ENCODE peak calls at places on chromosomes 11 and 22, in five cellular contexts. One of them, this sample, is unnamed.

GRCh38 chr11:57493507-57494503 is 21.7 kb downstream of the SLC43A1 start:
- DNase-seq in A549: peak; percentile 73
- DNase-seq in H1: peak; percentile 93
- DNase-seq in K562: peak; percentile 76
- DNase-seq in GM12878: no peak
- DNase-seq in this sample: peak; percentile 73

GRCh38 chr11:28820296-28820989 is 712.3 kb downstream of the METTL15 start:
- DNase-seq in A549: no peak
- DNase-seq in H1: no peak
- DNase-seq in GM12878: no peak
- DNase-seq in K562: no peak
- DNase-seq in this sample: no peak

GRCh38 chr11:563812-564578 is 3.2 kb downstream of the RASSF7 start:
- DNase-seq in K562: no peak
- DNase-seq in GM12878: no peak
- DNase-seq in A549: no peak
- DNase-seq in H1: no peak
- DNase-seq in this sample: no peak

GRCh38 chr11:64060861-64061444 is 25.2 kb downstream of the FLRT1 start:
- DNase-seq in K562: peak; percentile 89
- DNase-seq in A549: peak; percentile 34
- DNase-seq in H1: peak; percentile 89
- DNase-seq in GM12878: no peak
- DNase-seq in this sample: no peak

GRCh38 chr22:31926969-31927368 is 17.4 kb upstream of the YWHAH start:
- DNase-seq in H1: peak; percentile 53
- DNase-seq in GM12878: no peak
- DNase-seq in A549: no peak
- DNase-seq in K562: peak; percentile 83
- DNase-seq in this sample: no peak

GRCh38 chr11:62069961-62070919 is 53.6 kb upstream of the INCENP start:
- DNase-seq in K562: no peak
- DNase-seq in GM12878: no peak
- DNase-seq in H1: no peak
- DNase-seq in A549: no peak
- DNase-seq in this sample: no peak

GRCh38 chr11:46461461-46461927 is 69.9 kb upstream of the CHRM4 start:
- DNase-seq in H1: no peak
- DNase-seq in GM12878: no peak
- DNase-seq in A549: no peak
- DNase-seq in K562: no peak
- DNase-seq in this sample: peak; percentile 74

GRCh38 chr22:31538815-31539214 is 42.5 kb downstream of the SFI1 start:
- DNase-seq in K562: no peak
- DNase-seq in A549: no peak
- DNase-seq in H1: no peak
- DNase-seq in GM12878: peak; percentile 58
- DNase-seq in this sample: no peak

GRCh38 chr11:77047007-77047927 is 13.1 kb downstream of the B3GNT6 start:
- DNase-seq in K562: peak; percentile 80
- DNase-seq in A549: peak; percentile 95
- DNase-seq in GM12878: peak; percentile 92
- DNase-seq in H1: no peak
- DNase-seq in this sample: peak; percentile 91

GRCh38 chr11:46560300-46561025 is 33.4 kb downstream of the AMBRA1 start:
- DNase-seq in GM12878: peak; percentile 33
- DNase-seq in K562: no peak
- DNase-seq in H1: no peak
- DNase-seq in A549: no peak
- DNase-seq in this sample: no peak

GRCh38 chr11:126585388-126586302 is 230.2 kb downstream of the ST3GAL4 start:
- DNase-seq in H1: no peak
- DNase-seq in K562: no peak
- DNase-seq in A549: peak; percentile 65
- DNase-seq in GM12878: no peak
- DNase-seq in this sample: no peak

GRCh38 chr11:64742940-64743590 is 877 bp downstream of the RASGRP2 start:
- DNase-seq in H1: peak; percentile 94
- DNase-seq in K562: peak; percentile 94
- DNase-seq in A549: peak; percentile 48
- DNase-seq in GM12878: no peak
- DNase-seq in this sample: no peak

GRCh38 chr11:117458275-117459120 is 130.8 kb downstream of the CEP164 start:
- DNase-seq in A549: no peak
- DNase-seq in GM12878: no peak
- DNase-seq in H1: no peak
- DNase-seq in K562: no peak
- DNase-seq in this sample: no peak

GRCh38 chr11:44950036-44950624 is 553 bp downstream of the TP53I11 start:
- DNase-seq in H1: peak; percentile 85
- DNase-seq in K562: no peak
- DNase-seq in A549: no peak
- DNase-seq in GM12878: no peak
- DNase-seq in this sample: no peak

GRCh38 chr11:125382211-125382807 is 113.8 kb downstream of the FEZ1 start:
- DNase-seq in K562: no peak
- DNase-seq in H1: no peak
- DNase-seq in GM12878: no peak
- DNase-seq in A549: no peak
- DNase-seq in this sample: no peak

GRCh38 chr11:94329501-94329900 is 25.1 kb downstream of the IZUMO1R start:
- DNase-seq in H1: no peak
- DNase-seq in A549: no peak
- DNase-seq in GM12878: no peak
- DNase-seq in K562: no peak
- DNase-seq in this sample: no peak

GRCh38 chr11:108278546-108278945 is 55.7 kb downstream of the ATM start:
- DNase-seq in GM12878: no peak
- DNase-seq in K562: no peak
- DNase-seq in H1: no peak
- DNase-seq in A549: no peak
- DNase-seq in this sample: no peak

GRCh38 chr22:19568337-19569311 is 44.4 kb upstream of the CLDN5 start:
- DNase-seq in GM12878: no peak
- DNase-seq in K562: peak; percentile 25
- DNase-seq in A549: peak; percentile 40
- DNase-seq in H1: no peak
- DNase-seq in this sample: no peak

GRCh38 chr11:11998091-11998781 is 10.2 kb downstream of the DKK3 start:
- DNase-seq in GM12878: peak; percentile 21
- DNase-seq in K562: no peak
- DNase-seq in H1: no peak
- DNase-seq in A549: peak; percentile 62
- DNase-seq in this sample: no peak

GRCh38 chr11:2267306-2267861 is 3.0 kb downstream of the ASCL2 start:
- DNase-seq in A549: no peak
- DNase-seq in K562: peak; percentile 53
- DNase-seq in H1: no peak
- DNase-seq in GM12878: no peak
- DNase-seq in this sample: no peak

GRCh38 chr11:77967121-77967520 is 27.3 kb downstream of the INTS4 start:
- DNase-seq in A549: no peak
- DNase-seq in K562: no peak
- DNase-seq in H1: no peak
- DNase-seq in GM12878: no peak
- DNase-seq in this sample: no peak

GRCh38 chr11:85748455-85748891 is 62.5 kb downstream of the SYTL2 start:
- DNase-seq in K562: no peak
- DNase-seq in H1: no peak
- DNase-seq in GM12878: no peak
- DNase-seq in A549: peak; percentile 74
- DNase-seq in this sample: no peak

GRCh38 chr11:18171377-18172000 is 1.1 kb upstream of the MRGPRX4 start:
- DNase-seq in K562: peak; percentile 39
- DNase-seq in GM12878: no peak
- DNase-seq in H1: no peak
- DNase-seq in A549: peak; percentile 45
- DNase-seq in this sample: peak; percentile 53

GRCh38 chr11:110065189-110065588 is 28.0 kb upstream of the ZC3H12C start:
- DNase-seq in A549: no peak
- DNase-seq in K562: no peak
- DNase-seq in GM12878: no peak
- DNase-seq in H1: no peak
- DNase-seq in this sample: no peak

GRCh38 chr22:17387356-17387755 is 18.1 kb downstream of the CECR2 start:
- DNase-seq in K562: no peak
- DNase-seq in H1: no peak
- DNase-seq in GM12878: no peak
- DNase-seq in A549: no peak
- DNase-seq in this sample: no peak

GRCh38 chr22:35970601-35971417 is 57.8 kb downstream of the RBFOX2 start:
- DNase-seq in K562: no peak
- DNase-seq in A549: no peak
- DNase-seq in H1: no peak
- DNase-seq in GM12878: no peak
- DNase-seq in this sample: no peak

GRCh38 chr22:39472570-39473556 is 16.1 kb downstream of the MGAT3 start:
- DNase-seq in GM12878: no peak
- DNase-seq in H1: no peak
- DNase-seq in K562: peak; percentile 85
- DNase-seq in A549: no peak
- DNase-seq in this sample: no peak

GRCh38 chr11:27541790-27542189 is 35.2 kb upstream of the LIN7C start:
- DNase-seq in GM12878: no peak
- DNase-seq in A549: no peak
- DNase-seq in H1: no peak
- DNase-seq in K562: no peak
- DNase-seq in this sample: no peak

GRCh38 chr11:115267228-115267627 is 237.0 kb downstream of the CADM1 start:
- DNase-seq in K562: no peak
- DNase-seq in H1: no peak
- DNase-seq in GM12878: no peak
- DNase-seq in A549: no peak
- DNase-seq in this sample: no peak

GRCh38 chr22:43096420-43096819 is 7.2 kb upstream of the TTLL1 start:
- DNase-seq in H1: no peak
- DNase-seq in K562: no peak
- DNase-seq in A549: no peak
- DNase-seq in GM12878: no peak
- DNase-seq in this sample: no peak

GRCh38 chr22:43147821-43148220 is 3.5 kb upstream of the TSPO start:
- DNase-seq in H1: no peak
- DNase-seq in GM12878: no peak
- DNase-seq in K562: no peak
- DNase-seq in A549: no peak
- DNase-seq in this sample: no peak

GRCh38 chr11:10273738-10274137 is 20.3 kb downstream of the SBF2 start:
- DNase-seq in A549: no peak
- DNase-seq in K562: no peak
- DNase-seq in GM12878: no peak
- DNase-seq in H1: no peak
- DNase-seq in this sample: no peak

GRCh38 chr11:876550-876949 is 33.9 kb downstream of the TSPAN4 start:
- DNase-seq in H1: no peak
- DNase-seq in K562: no peak
- DNase-seq in A549: no peak
- DNase-seq in GM12878: no peak
- DNase-seq in this sample: no peak

DNA sequence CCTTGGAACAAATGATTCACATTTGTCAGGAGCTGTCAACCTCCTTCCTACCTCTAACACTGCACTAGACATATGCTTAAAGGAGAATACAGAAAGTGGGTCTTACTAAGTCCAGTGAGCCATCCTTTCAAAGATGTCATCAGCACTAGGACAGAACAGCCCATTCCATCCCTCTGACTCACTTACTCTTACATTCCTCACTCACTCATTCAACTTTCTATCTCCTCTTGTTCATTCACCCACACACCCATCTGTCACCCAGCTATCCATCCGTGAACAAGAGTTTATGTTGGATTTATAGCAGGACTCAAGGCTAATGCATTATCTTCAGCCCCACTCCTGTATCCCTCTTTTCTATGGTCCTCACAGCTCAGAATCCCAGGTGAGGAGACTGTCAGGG is 9.1 kb downstream of the INSC start:
- DNase-seq in GM12878: no peak
- DNase-seq in K562: no peak
- DNase-seq in A549: no peak
- DNase-seq in H1: no peak
- DNase-seq in this sample: no peak
- TF ChIP-seq HDAC2 in GM12878: no peak
- TF ChIP-seq HDAC2 in K562: no peak
- TF ChIP-seq HDAC2 in A549: no peak
- TF ChIP-seq HDAC2 in H1: no peak
- TF ChIP-seq HDAC2 in this sample: no peak

GRCh38 chr22:24466831-24467249 is 28.3 kb upstream of the UPB1 start:
- DNase-seq in H1: no peak
- DNase-seq in GM12878: no peak
- DNase-seq in K562: peak; percentile 27
- DNase-seq in A549: peak; percentile 17
- DNase-seq in this sample: no peak
- TF ChIP-seq HDAC2 in H1: no peak
- TF ChIP-seq HDAC2 in GM12878: no peak
- TF ChIP-seq HDAC2 in K562: no peak
- TF ChIP-seq HDAC2 in A549: no peak
- TF ChIP-seq HDAC2 in this sample: no peak

GRCh38 chr11:119671561-119672015 is 57.4 kb downstream of the NECTIN1 start:
- DNase-seq in K562: no peak
- DNase-seq in H1: no peak
- DNase-seq in A549: no peak
- DNase-seq in GM12878: no peak
- DNase-seq in this sample: no peak
- TF ChIP-seq HDAC2 in K562: no peak
- TF ChIP-seq HDAC2 in H1: no peak
- TF ChIP-seq HDAC2 in A549: no peak
- TF ChIP-seq HDAC2 in GM12878: no peak
- TF ChIP-seq HDAC2 in this sample: no peak

DNA sequence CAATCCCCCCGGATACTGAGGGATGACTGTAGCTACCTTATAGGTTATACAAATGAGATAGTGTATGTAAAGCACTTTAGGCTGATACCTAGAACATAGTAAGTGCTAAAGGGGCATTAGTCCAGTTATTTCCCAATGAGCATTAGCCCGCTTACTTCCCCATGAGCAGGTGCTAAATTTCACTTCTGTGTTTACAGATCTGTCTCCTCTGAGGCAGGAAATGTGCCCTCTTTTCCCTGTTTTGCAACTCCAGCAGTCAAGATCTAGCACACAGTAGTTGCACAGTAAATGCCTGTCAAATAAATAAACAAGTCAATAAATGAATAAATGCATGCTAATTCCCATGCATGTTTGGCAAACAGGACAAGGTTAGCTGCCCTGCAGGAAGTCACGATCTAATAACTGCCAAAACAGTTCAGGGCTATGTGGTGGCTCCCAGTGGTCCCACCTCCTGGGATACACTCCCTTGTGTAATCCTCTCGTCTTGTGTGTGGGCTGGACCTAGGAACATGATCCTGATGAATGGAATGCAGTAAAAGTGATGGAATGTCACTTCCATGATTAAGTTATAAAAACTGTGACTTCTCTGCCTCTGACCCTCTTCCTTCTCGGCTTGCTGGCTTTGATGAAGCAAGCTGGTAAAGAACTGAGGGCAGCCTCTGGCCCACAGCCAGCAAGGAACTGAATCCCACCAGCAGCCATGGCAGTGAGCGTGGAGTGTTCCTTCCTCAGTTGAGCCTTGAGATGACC is 459.0 kb downstream of the SOX6 start:
- DNase-seq in K562: no peak
- DNase-seq in GM12878: no peak
- DNase-seq in A549: peak; percentile 22
- DNase-seq in H1: no peak
- DNase-seq in this sample: no peak
- TF ChIP-seq HDAC2 in K562: no peak
- TF ChIP-seq HDAC2 in GM12878: no peak
- TF ChIP-seq HDAC2 in A549: no peak
- TF ChIP-seq HDAC2 in H1: no peak
- TF ChIP-seq HDAC2 in this sample: no peak

This sample was measured in HepG2.